ENCODE peak calls at places on chromosomes 3 and 15, in seven cellular contexts. Z, E, O, X, G, T and S are unnamed samples.

GRCh38 chr3:113013593-113013992 is 22.8 kb downstream of the GTPBP8 start:
- DNase-seq in Z (no peak), T (no peak), E (no peak), O (no peak), G (no peak), X (no peak), S (no peak)

GRCh38 chr3:70006089-70006488 is 6.6 kb downstream of the SAMMSON start:
- DNase-seq in G (no peak), O (no peak), Z (no peak), T (no peak), E (no peak), X (no peak), S (no peak)

GRCh38 chr3:126317029-126317996 is 39.9 kb downstream of the KLF15 start:
- DNase-seq in G (no peak), O (no peak), E (no peak), T (peak; percentile 26), X (no peak), Z (no peak), S (no peak)

GRCh38 chr3:55675478-55675877 is 188.4 kb upstream of the WNT5A start:
- DNase-seq in O (no peak), Z (no peak), E (no peak), T (no peak), G (no peak), X (no peak), S (no peak)

GRCh38 chr3:183013074-183013473 is 32.7 kb upstream of the DCUN1D1 start:
- DNase-seq in X (no peak), O (no peak), T (no peak), E (no peak), Z (no peak), G (no peak), S (no peak)

GRCh38 chr15:76982756-76983155 is 12.2 kb upstream of the PSTPIP1 start:
- DNase-seq in G (no peak), O (no peak), E (no peak), Z (no peak), T (peak; percentile 38), X (no peak), S (no peak)

GRCh38 chr3:57127849-57128566 is 37.1 kb downstream of the IL17RD start:
- DNase-seq in Z (no peak), G (no peak), T (no peak), X (no peak), O (no peak), E (no peak), S (no peak)

GRCh38 chr3:156014456-156014855 is 105.9 kb upstream of the KCNAB1 start:
- DNase-seq in X (no peak), E (no peak), Z (no peak), T (no peak), G (no peak), O (no peak), S (no peak)

GRCh38 chr3:139099968-139100817 is 55.5 kb upstream of the PRR23C start:
- DNase-seq in X (no peak), G (no peak), O (no peak), E (no peak), Z (no peak), T (no peak), S (no peak)

GRCh38 chr3:171396048-171396447 is 64.2 kb downstream of the TNIK start:
- DNase-seq in Z (no peak), O (no peak), G (no peak), T (no peak), E (no peak), X (no peak), S (no peak)

GRCh38 chr3:141828487-141829284 is 47.8 kb upstream of the ATP1B3 start:
- DNase-seq in X (peak; percentile 61), Z (no peak), G (no peak), O (no peak), T (no peak), E (peak; percentile 61), S (no peak)